ENCODE peak calls at places on chromosomes 16 and 17, in four cellular contexts. O is GM12865, T is stomach, E is fibroblast of the aortic adventitia. U is an unnamed sample.

GRCh38 chr17:67223924-67224323 is 21.1 kb downstream of the HELZ start:
- DNase-seq in O (no peak), T (no peak), E (no peak), U (no peak)

GRCh38 chr17:3547628-3548027 is 10.0 kb downstream of the TRPV3 start:
- DNase-seq in O (no peak), T (no peak), E (no peak), U (no peak)

GRCh38 chr17:32516450-32516849 is 29.7 kb downstream of the CDK5R1 start:
- DNase-seq in O (peak), T (no peak), E (no peak), U (no peak)

GRCh38 chr17:32302860-32303649 is 37.4 kb downstream of the RHBDL3 start:
- DNase-seq in O (no peak), T (no peak), E (no peak), U (no peak)

GRCh38 chr17:27321372-27321771 is 27.5 kb downstream of the WSB1 start:
- DNase-seq in O (no peak), T (no peak), E (no peak), U (no peak)

GRCh38 chr17:64694207-64694606 is 32.1 kb upstream of the SMURF2 start:
- DNase-seq in O (no peak), T (peak), E (peak), U (no peak)

GRCh38 chr17:80883831-80884735 is 107.6 kb upstream of the CHMP6 start:
- DNase-seq in O (no peak), T (no peak), E (no peak), U (no peak)

GRCh38 chr16:15660203-15660601 is 10.2 kb downstream of the NDE1 start:
- DNase-seq in O (no peak), T (no peak), E (no peak), U (no peak)

GRCh38 chr16:30132591-30132990 is 9.6 kb upstream of the MAPK3 start:
- DNase-seq in O (no peak), T (no peak), E (no peak), U (no peak)

GRCh38 chr16:81443688-81444447 is 740 bp upstream of the CMIP start:
- DNase-seq in O (no peak), T (no peak), E (no peak), U (no peak)

GRCh38 chr17:36030949-36031348 is 13.2 kb upstream of the CCL23 start:
- DNase-seq in O (no peak), T (no peak), E (no peak), U (no peak)

GRCh38 chr17:82449136-82449882 is 1.2 kb downstream of the CYBC1 start:
- DNase-seq in O (peak), T (peak), E (no peak), U (no peak)

GRCh38 chr16:88732172-88732960 is 26.1 kb downstream of the CTU2 start:
- DNase-seq in O (no peak), T (no peak), E (no peak), U (no peak)

GRCh38 chr17:16975744-16976625 is 4.1 kb upstream of the TNFRSF13B start:
- DNase-seq in O (peak), T (no peak), E (no peak), U (no peak)

GRCh38 chr17:16974569-16975265 is 2.8 kb upstream of the TNFRSF13B start:
- DNase-seq in O (no peak), T (no peak), E (no peak), U (no peak)

GRCh38 chr17:16975266-16975651 is 3.3 kb upstream of the TNFRSF13B start:
- DNase-seq in O (peak), T (no peak), E (no peak), U (no peak)

GRCh38 chr17:16977932-16978331 is 6.0 kb upstream of the TNFRSF13B start:
- DNase-seq in O (peak), T (no peak), E (no peak), U (no peak)

DNA sequence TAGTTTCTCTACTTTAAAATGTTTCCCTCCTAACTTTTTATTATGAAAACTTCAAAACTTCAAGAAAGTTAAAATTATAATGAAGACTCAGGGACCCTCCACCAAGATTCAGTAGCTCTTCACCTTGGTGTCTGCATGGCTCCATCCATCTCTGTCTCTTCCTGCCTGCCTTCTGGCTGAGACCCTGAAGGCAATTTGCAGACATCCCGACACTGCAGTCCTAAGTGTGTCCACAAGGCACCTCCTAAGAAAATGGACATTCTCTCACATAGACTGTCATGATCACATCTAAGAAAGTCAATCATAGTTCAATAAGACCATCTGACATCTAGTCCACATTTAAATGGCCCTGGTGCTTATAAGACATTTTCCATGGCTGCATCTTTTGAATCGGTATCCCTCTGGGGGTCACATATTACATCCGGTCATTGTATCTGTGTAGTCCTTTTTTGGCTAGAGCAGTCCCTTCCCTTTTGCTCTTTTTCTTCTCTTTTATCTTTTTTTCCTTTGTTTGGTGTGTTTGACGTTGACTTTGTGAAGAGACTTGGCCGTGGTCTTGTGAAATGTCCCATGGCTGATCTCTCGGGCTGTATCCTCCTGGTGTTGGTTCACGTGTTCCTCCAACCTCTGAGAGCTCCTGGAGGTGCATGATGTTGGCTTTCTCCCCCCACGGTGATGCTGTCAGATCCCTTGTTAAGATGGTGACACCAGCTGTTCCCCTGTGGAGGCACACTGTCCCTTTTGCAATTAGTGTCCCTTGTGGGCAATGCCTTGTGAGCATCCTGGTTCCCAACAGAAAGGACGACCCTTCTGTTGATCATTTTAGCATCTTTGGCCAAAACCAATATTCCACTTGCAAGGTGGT is 5.0 kb upstream of the TNFRSF13B start:
- DNase-seq in O (peak), T (no peak), E (no peak), U (no peak)
- TF ChIP-seq CTCF in O (no peak), T (no peak), E (no peak), U (no peak)

GRCh38 chr16:66376114-66376513 is 9.6 kb downstream of the CDH5 start:
- DNase-seq in O (no peak), T (no peak), E (no peak), U (no peak)
- H3K4me3 ChIP-seq in O (no peak), T (no peak), E (no peak), U (no peak)

GRCh38 chr16:3863587-3863986 is 16.9 kb downstream of the CREBBP start:
- DNase-seq in O (no peak), T (no peak), E (no peak), U (no peak)
- TF ChIP-seq CTCF in O (no peak), T (no peak), E (no peak), U (no peak)

DNA sequence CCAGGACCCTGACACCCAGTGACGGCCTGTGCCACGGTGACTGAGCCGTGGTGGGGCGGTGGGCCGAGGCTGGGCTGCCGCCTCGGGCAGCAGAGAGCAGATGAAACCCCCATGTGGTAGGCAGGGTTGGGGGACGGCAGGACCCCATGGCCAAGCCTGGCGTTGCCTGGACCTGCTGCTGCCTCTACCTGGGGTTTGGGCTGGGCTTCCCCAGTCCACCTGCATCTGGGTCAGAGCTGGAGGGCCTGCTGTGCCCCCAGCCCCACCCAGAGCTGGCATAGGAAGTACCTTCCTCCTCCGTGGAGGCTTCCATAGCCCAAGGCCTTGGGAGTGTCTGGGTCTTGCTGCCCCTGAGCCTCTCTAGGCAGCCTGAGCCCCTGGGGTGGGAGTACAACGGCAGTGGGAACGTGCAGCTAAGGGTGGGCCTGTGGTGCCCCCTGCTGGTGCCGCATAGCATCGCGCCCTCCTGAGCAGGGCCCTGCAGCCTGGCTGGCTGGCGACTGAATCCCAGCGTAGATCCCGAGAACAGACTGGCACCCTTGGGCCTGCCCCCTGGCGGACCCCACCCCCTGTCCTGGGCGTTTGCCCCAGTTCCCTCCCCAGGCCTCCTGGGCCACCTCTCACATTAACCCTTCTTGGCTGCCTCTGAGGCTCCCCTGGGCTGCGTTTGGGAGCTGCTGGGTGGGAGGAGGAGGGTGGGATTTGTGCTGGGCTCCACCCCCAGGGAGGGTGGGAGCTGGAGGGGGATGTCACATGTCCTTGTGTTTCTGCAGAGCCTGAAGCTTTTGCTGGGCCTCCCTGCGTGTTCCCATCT is 12.6 kb upstream of the ATP6V0C start:
- DNase-seq in O (peak), T (peak), E (peak), U (peak)
- H3K4me3 ChIP-seq in O (no peak), T (peak), E (no peak), U (no peak)

GRCh38 chr16:85463228-85463611 is 149.9 kb upstream of the GSE1 start:
- DNase-seq in O (no peak), T (no peak), E (no peak), U (no peak)

GRCh38 chr16:85460983-85461813 is 151.9 kb upstream of the GSE1 start:
- DNase-seq in O (no peak), T (no peak), E (peak), U (peak)

GRCh38 chr16:85461814-85462404 is 151.2 kb upstream of the GSE1 start:
- DNase-seq in O (no peak), T (no peak), E (peak), U (no peak)

GRCh38 chr16:85463672-85464071 is 149.4 kb upstream of the GSE1 start:
- DNase-seq in O (no peak), T (no peak), E (no peak), U (no peak)

GRCh38 chr16:85462405-85463227 is 150.5 kb upstream of the GSE1 start:
- DNase-seq in O (no peak), T (peak), E (no peak), U (no peak)
- TF ChIP-seq CTCF in O (no peak), T (no peak), E (no peak), U (no peak)

GRCh38 chr16:14004719-14005315 is 66.3 kb upstream of the MRTFB start:
- DNase-seq in O (no peak), T (no peak), E (no peak), U (no peak)
- H3K4me3 ChIP-seq in O (no peak), T (no peak), E (no peak), U (no peak)

DNA sequence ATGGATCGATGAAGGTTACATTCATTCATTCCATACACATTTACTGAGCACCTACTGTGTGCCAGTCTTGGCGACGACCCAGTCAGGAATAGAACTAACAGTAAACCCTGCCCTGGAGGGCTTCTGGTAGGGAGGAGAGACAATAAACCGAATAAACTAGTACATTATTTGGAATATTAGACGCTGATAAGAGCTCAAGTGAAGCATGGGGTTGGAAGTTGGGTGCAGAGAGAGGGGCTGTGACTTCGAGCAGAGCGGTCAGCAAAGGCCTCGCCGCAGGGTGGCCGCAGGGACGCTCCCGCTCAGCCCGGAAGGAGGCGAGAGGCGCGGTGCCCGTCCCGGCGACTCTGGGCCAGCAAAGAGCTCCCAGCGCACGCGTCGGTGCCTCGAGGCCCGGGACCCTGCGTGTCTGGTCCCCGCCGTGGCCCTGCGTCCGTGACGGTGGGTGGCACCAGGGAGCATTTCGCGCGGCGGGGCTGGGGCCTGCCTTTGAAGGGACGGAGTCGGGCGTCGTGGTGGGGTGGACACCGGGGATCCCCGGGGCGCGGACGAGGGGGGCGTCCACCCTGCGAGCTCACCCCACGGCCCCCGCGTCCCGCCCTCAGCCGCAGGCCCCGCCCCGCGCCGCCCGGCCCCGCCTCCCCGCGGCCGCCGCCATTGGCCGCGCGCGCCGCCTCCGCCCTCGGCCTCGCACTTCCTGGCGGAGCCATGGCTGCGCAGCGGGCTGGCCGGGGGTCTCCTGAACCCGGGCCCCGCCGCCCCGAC is at the start of gene KLHL36:
- DNase-seq in O (peak), T (peak), E (no peak), U (no peak)
- TF ChIP-seq CTCF in O (no peak), T (no peak), E (no peak), U (no peak)

DNA sequence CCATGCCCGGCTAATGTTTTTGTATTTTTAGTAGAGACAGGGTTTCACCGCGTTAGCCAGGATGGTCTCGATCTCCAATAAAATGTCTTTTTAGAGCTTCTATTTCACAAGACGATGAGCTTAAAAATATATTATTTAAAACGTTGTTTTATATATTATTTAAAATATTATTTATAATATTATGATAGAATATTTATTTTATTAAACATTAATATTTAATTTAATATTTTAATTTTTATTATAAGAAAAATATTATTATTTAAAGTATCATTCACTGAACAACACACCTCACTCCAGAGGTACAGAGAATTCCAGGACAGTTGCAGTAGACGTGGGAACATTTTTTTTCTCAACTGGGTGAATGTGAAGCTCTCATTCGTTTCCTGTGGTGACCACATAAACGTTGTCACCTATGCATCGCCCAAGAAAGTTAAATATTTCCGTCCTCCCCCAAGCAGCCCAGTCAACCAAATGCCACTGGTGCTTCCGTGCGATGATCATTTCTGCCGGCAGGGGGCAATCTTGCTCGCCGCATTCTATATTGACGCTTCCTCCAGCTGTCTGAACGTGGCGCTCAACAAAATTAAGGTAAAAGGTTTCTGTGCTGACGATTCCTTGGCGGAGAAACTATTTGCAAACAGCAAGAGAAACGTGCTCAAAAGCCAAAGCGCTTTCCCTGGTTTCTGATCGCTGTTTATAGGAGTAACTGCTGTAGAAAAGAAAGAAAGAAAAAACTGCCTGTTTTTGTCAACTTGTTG is 41.7 kb upstream of the PRSS54 start:
- DNase-seq in O (peak), T (peak), E (peak), U (peak)
- H3K4me3 ChIP-seq in O (peak), T (peak), E (peak), U (peak)

DNA sequence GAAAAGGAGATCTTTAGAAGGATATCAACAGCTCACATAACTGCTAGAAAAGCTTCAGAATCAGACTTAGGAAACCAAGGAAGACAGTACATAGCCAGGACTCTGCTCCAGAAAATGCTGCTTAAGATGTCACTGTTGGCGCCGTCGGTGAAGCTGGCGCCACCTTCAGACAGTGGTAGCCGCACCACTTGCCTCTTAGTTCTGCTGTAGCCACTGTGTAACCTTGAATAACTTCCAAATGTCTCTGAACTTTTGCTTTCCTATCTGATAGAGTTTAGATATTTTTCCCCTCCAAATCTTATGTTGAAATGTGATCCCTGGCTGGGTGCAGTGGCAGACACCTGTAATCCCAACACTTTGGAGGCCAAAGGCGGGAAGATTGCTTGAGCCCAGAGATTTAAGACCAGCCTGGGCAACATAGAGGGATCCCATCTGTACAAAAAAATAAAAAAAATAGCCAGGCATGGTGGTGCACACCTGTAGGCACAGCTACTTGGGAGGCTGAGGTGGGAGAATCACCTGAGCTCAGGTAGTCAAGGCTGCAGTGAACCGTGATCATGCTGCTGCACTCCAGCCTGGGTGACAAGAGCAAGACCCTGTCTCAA is 6.3 kb upstream of the USP31 start:
- DNase-seq in O (peak), T (peak), E (peak), U (no peak)
- TF ChIP-seq CTCF in O (peak), T (no peak), E (peak), U (peak)

GRCh38 chr17:41527076-41528023 is 758 bp downstream of the KRT19 start:
- DNase-seq in O (no peak), T (peak), E (no peak), U (no peak)
- H3K4me3 ChIP-seq in O (no peak), T (peak), E (peak), U (peak)